ENCODE peak calls at places on chromosomes 11 and 22, in four cellular contexts. One of them, this sample, is unnamed.

GRCh38 chr11:125210112-125210511 is 45.6 kb downstream of the PKNOX2 start:
- DNase-seq in HCT116: no peak
- DNase-seq in HepG2: no peak
- DNase-seq in K562: no peak
- DNase-seq in this sample: no peak

GRCh38 chr11:69801513-69802335 is 17.5 kb downstream of the FGF3 start:
- DNase-seq in HCT116: peak; percentile 64
- DNase-seq in HepG2: peak; percentile 34
- DNase-seq in K562: peak; percentile 78
- DNase-seq in this sample: peak; percentile 75

GRCh38 chr11:83538286-83538685 is 252.1 kb upstream of the CCDC90B start:
- DNase-seq in HCT116: no peak
- DNase-seq in HepG2: no peak
- DNase-seq in K562: no peak
- DNase-seq in this sample: no peak

GRCh38 chr11:122816701-122817100 is 21.6 kb upstream of the CRTAM start:
- DNase-seq in HCT116: no peak
- DNase-seq in HepG2: no peak
- DNase-seq in K562: no peak
- DNase-seq in this sample: no peak

GRCh38 chr22:19878461-19879247 is 24.0 kb upstream of the GNB1L start:
- DNase-seq in HCT116: no peak
- DNase-seq in HepG2: no peak
- DNase-seq in K562: no peak
- DNase-seq in this sample: peak; percentile 34

GRCh38 chr11:130002352-130002845 is at the start of gene PRDM10:
- DNase-seq in HCT116: peak; percentile 84
- DNase-seq in HepG2: peak; percentile 85
- DNase-seq in K562: peak; percentile 95
- DNase-seq in this sample: peak; percentile 98

GRCh38 chr11:124640660-124641059 is 18.0 kb downstream of the TBRG1 start:
- DNase-seq in HCT116: no peak
- DNase-seq in HepG2: no peak
- DNase-seq in K562: no peak
- DNase-seq in this sample: no peak

GRCh38 chr22:47190957-47191323 is 428.5 kb downstream of the TBC1D22A start:
- DNase-seq in HCT116: peak; percentile 8
- DNase-seq in HepG2: no peak
- DNase-seq in K562: no peak
- DNase-seq in this sample: no peak

GRCh38 chr11:2515401-2516275 is 70.8 kb downstream of the KCNQ1 start:
- DNase-seq in HCT116: no peak
- DNase-seq in HepG2: no peak
- DNase-seq in K562: no peak
- DNase-seq in this sample: peak; percentile 15

GRCh38 chr11:104094576-104094975 is 58.1 kb downstream of the DDI1 start:
- DNase-seq in HCT116: no peak
- DNase-seq in HepG2: no peak
- DNase-seq in K562: no peak
- DNase-seq in this sample: no peak

GRCh38 chr11:108558222-108558621 is 35.3 kb downstream of the EXPH5 start:
- DNase-seq in HCT116: no peak
- DNase-seq in HepG2: no peak
- DNase-seq in K562: no peak
- DNase-seq in this sample: no peak

GRCh38 chr11:36132940-36133339 is 156.3 kb downstream of the COMMD9 start:
- DNase-seq in HCT116: no peak
- DNase-seq in HepG2: no peak
- DNase-seq in K562: no peak
- DNase-seq in this sample: no peak

GRCh38 chr11:47270331-47271271 is 668 bp downstream of the MADD start:
- DNase-seq in HCT116: no peak
- DNase-seq in HepG2: peak; percentile 49
- DNase-seq in K562: peak; percentile 67
- DNase-seq in this sample: peak; percentile 63

GRCh38 chr11:103582351-103582909 is 454.0 kb upstream of the DDI1 start:
- DNase-seq in HCT116: no peak
- DNase-seq in HepG2: no peak
- DNase-seq in K562: no peak
- DNase-seq in this sample: no peak

GRCh38 chr11:102237096-102237735 is 80.1 kb upstream of the BIRC3 start:
- DNase-seq in HCT116: no peak
- DNase-seq in HepG2: no peak
- DNase-seq in K562: no peak
- DNase-seq in this sample: no peak

GRCh38 chr11:102430158-102430836 is 22.3 kb downstream of the TMEM123 start:
- DNase-seq in HCT116: no peak
- DNase-seq in HepG2: no peak
- DNase-seq in K562: no peak
- DNase-seq in this sample: no peak

GRCh38 chr22:19943665-19944026 is 2.0 kb upstream of the TXNRD2 start:
- DNase-seq in HCT116: no peak
- DNase-seq in HepG2: peak; percentile 61
- DNase-seq in K562: no peak
- DNase-seq in this sample: peak; percentile 46

GRCh38 chr11:115439385-115439784 is 64.8 kb downstream of the CADM1 start:
- DNase-seq in HCT116: no peak
- DNase-seq in HepG2: no peak
- DNase-seq in K562: no peak
- DNase-seq in this sample: no peak

GRCh38 chr11:55572548-55572947 is 620 bp downstream of the OR4C16 start:
- DNase-seq in HCT116: no peak
- DNase-seq in HepG2: no peak
- DNase-seq in K562: no peak
- DNase-seq in this sample: no peak

GRCh38 chr22:36107436-36107835 is 53.1 kb downstream of the APOL3 start:
- DNase-seq in HCT116: no peak
- DNase-seq in HepG2: no peak
- DNase-seq in K562: no peak
- DNase-seq in this sample: no peak

GRCh38 chr11:128513915-128514681 is 73.3 kb downstream of the ETS1 start:
- DNase-seq in HCT116: no peak
- DNase-seq in HepG2: no peak
- DNase-seq in K562: no peak
- DNase-seq in this sample: no peak

GRCh38 chr11:35619030-35619753 is 932 bp downstream of the FJX1 start:
- DNase-seq in HCT116: no peak
- DNase-seq in HepG2: no peak
- DNase-seq in K562: peak; percentile 41
- DNase-seq in this sample: peak; percentile 71

GRCh38 chr11:76699461-76700091 is 29.0 kb upstream of the LRRC32 start:
- DNase-seq in HCT116: no peak
- DNase-seq in HepG2: no peak
- DNase-seq in K562: peak; percentile 69
- DNase-seq in this sample: no peak

GRCh38 chr22:25212337-25212736 is 7.1 kb upstream of the CRYBB2 start:
- DNase-seq in HCT116: no peak
- DNase-seq in HepG2: no peak
- DNase-seq in K562: no peak
- DNase-seq in this sample: no peak

GRCh38 chr11:116177521-116178220 is 595.1 kb downstream of the BUD13 start:
- DNase-seq in HCT116: no peak
- DNase-seq in HepG2: no peak
- DNase-seq in K562: no peak
- DNase-seq in this sample: no peak

GRCh38 chr11:128714881-128715280 is 21.0 kb downstream of the FLI1 start:
- DNase-seq in HCT116: no peak
- DNase-seq in HepG2: no peak
- DNase-seq in K562: no peak
- DNase-seq in this sample: no peak

GRCh38 chr11:115911656-115912055 is 407.4 kb upstream of the CADM1 start:
- DNase-seq in HCT116: no peak
- DNase-seq in HepG2: no peak
- DNase-seq in K562: no peak
- DNase-seq in this sample: peak; percentile 32

GRCh38 chr11:61327669-61328071 is 5.2 kb downstream of the DDB1 start:
- DNase-seq in HCT116: no peak
- DNase-seq in HepG2: no peak
- DNase-seq in K562: no peak
- DNase-seq in this sample: no peak
- TF ChIP-seq ELF1 in HCT116: no peak
- TF ChIP-seq ELF1 in HepG2: no peak
- TF ChIP-seq ELF1 in K562: no peak
- TF ChIP-seq ELF1 in this sample: no peak

DNA sequence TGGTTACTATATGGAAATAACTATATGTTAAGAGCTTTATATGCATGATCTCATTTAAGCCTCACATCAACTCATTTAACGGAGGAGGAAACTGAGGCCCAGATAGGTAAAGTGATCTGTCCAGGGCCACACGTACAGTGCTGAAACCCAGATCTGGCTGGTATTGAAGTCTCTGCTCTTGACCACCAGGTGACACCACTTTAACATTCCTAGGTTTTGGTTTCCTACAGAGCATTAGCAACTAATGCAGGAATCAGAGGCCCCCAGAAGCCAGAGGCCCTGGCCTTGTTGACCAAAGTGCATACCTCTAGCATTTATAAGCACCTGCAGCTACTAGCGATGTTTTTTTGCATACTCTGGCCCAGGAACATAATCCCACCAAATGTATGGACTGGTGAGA is 12.9 kb upstream of the LIMK2 start:
- DNase-seq in HCT116: no peak
- DNase-seq in HepG2: peak; percentile 50
- DNase-seq in K562: no peak
- DNase-seq in this sample: no peak
- TF ChIP-seq CTCF in HCT116: peak; percentile 39
- TF ChIP-seq CTCF in HepG2: peak; percentile 80
- TF ChIP-seq CTCF in K562: no peak
- TF ChIP-seq CTCF in this sample: peak; percentile 22

GRCh38 chr11:113023228-113023627 is 62.0 kb downstream of the NCAM1 start:
- DNase-seq in HCT116: no peak
- DNase-seq in HepG2: no peak
- DNase-seq in K562: no peak
- DNase-seq in this sample: no peak
- TF ChIP-seq JUND in HCT116: no peak
- TF ChIP-seq JUND in HepG2: no peak
- TF ChIP-seq JUND in K562: no peak
- TF ChIP-seq JUND in this sample: no peak

DNA sequence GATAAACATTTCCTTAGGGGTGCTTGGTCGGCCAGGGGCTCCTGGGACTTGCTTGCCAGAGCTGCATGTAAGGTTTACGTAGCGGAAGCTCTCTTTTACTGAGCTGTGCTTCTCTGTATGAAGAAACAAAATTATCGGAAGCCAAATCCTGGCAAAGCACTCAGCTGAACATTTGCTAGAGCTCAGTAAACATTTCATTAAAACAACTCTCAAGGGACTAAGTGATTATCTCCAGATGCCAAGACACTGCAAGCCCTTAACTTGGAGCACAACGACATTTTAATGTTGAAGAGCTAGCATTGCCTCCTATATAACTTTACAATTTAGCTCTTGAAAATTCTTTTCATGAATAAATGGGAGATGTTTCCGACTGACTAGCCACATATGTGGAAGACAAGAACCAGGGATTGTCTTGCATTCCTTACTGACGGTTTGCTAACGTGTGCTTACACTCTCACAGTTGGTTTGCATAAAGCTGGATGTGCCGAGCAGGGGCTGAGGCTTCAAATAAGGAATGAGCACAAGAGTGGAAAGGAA is 43.3 kb downstream of the SCUBE2 start:
- DNase-seq in HCT116: no peak
- DNase-seq in HepG2: no peak
- DNase-seq in K562: no peak
- DNase-seq in this sample: no peak
- TF ChIP-seq ELF1 in HCT116: no peak
- TF ChIP-seq ELF1 in HepG2: no peak
- TF ChIP-seq ELF1 in K562: no peak
- TF ChIP-seq ELF1 in this sample: no peak

This sample was measured in SK-N-SH.